ENCODE peak calls at places on chromosomes 4 and X, in ten cellular contexts. S is NCI-H1105; J is SW480; H is stimulated activated CD8-positive, alpha-beta memory T cell treated with anti-CD3 and anti-CD28 coated beads, Interleukin-7, amount 100 ng/mL, for 1 hour; G is activated CD4-positive, alpha-beta T cell treated with anti-CD3 and anti-CD28 coated beads, Interleukin-2, amount 10 ng/mL, durations not matched to agents 7 days and 5 days; E is NCI-H460; M is AG08396; F is NCI-H1694 treated with DMSO at 0.1 percent for 48 hours; V is uterus; T is activated effector memory CD4-positive, alpha-beta T cell treated with Interleukin-2 at 50 U/mL for 16 hours. L is an unnamed sample.

GRCh38 chr4:78667337-78667736 is 108.8 kb upstream of the BMP2K start:
- DNase-seq in S (no peak), J (no peak), H (no peak), G (no peak), E (no peak), M (no peak), F (no peak), V (no peak), T (no peak), L (no peak)

GRCh38 chrX:110665636-110666035 is 130.0 kb downstream of the CHRDL1 start:
- DNase-seq in S (no peak), J (peak; percentile 32), H (no peak), G (peak; percentile 14), E (peak; percentile 31), M (peak; percentile 12), F (peak; percentile 0), V (no peak), T (no peak), L (no peak)

GRCh38 chrX:8815460-8816065 is 14.4 kb upstream of the FAM9A start:
- DNase-seq in S (peak; percentile 20), J (peak; percentile 22), H (no peak), G (peak; percentile 30), E (peak; percentile 51), M (peak; percentile 61), F (peak; percentile 2), V (no peak), T (no peak), L (peak; percentile 3)

GRCh38 chr4:187993827-187994226 is 1.7 kb upstream of the ZFP42 start:
- DNase-seq in S (no peak), J (no peak), H (no peak), G (no peak), E (no peak), M (no peak), F (no peak), V (no peak), T (no peak), L (no peak)

GRCh38 chr4:48780867-48781219 is 764 bp upstream of the FRYL start:
- DNase-seq in S (no peak), J (no peak), H (no peak), G (peak; percentile 42), E (no peak), M (no peak), F (peak; percentile 30), V (peak; percentile 30), T (no peak), L (peak; percentile 9)

GRCh38 chr4:3521621-3522325 is 10.4 kb downstream of the LRPAP1 start:
- DNase-seq in S (no peak), J (no peak), H (no peak), G (no peak), E (no peak), M (no peak), F (no peak), V (no peak), T (no peak), L (no peak)

GRCh38 chr4:126051709-126052424 is 737.1 kb downstream of the FAT4 start:
- DNase-seq in S (no peak), J (no peak), H (no peak), G (no peak), E (no peak), M (peak; percentile 22), F (no peak), V (no peak), T (no peak), L (no peak)

GRCh38 chrX:112827292-112827903 is 13.2 kb downstream of the AMOT start:
- DNase-seq in S (no peak), J (no peak), H (no peak), G (no peak), E (no peak), M (no peak), F (no peak), V (no peak), T (no peak), L (no peak)

GRCh38 chrX:41276661-41277506 is 57.1 kb upstream of the DDX3X start:
- DNase-seq in S (no peak), J (no peak), H (no peak), G (no peak), E (no peak), M (no peak), F (no peak), V (peak; percentile 15), T (no peak), L (no peak)